ENCODE peak calls at places on chromosomes 5 and 9, in five cellular contexts. One of them, this sample, is unnamed.

GRCh38 chr5:53917095-53917494 is 356.7 kb downstream of the NDUFS4 start:
- DNase-seq in prostate gland: no peak
- DNase-seq in Peyer's patch: no peak
- DNase-seq in uterus: no peak
- DNase-seq in sigmoid colon: no peak
- DNase-seq in this sample: no peak

GRCh38 chr5:139696894-139697658 is 48.9 kb downstream of the CXXC5 start:
- DNase-seq in sigmoid colon: peak; percentile 91
- DNase-seq in prostate gland: peak; percentile 55
- DNase-seq in uterus: peak; percentile 82
- DNase-seq in Peyer's patch: peak; percentile 23
- DNase-seq in this sample: no peak

GRCh38 chr5:96537386-96537785 is 104.3 kb upstream of the PCSK1 start:
- DNase-seq in Peyer's patch: no peak
- DNase-seq in prostate gland: no peak
- DNase-seq in uterus: no peak
- DNase-seq in sigmoid colon: no peak
- DNase-seq in this sample: no peak

GRCh38 chr9:74804018-74804385 is 83.7 kb downstream of the TRPM6 start:
- DNase-seq in Peyer's patch: no peak
- DNase-seq in uterus: no peak
- DNase-seq in prostate gland: no peak
- DNase-seq in sigmoid colon: no peak
- DNase-seq in this sample: no peak

GRCh38 chr9:107039546-107039945 is 176.6 kb downstream of the ZNF462 start:
- DNase-seq in uterus: no peak
- DNase-seq in Peyer's patch: no peak
- DNase-seq in prostate gland: no peak
- DNase-seq in sigmoid colon: no peak
- DNase-seq in this sample: no peak

GRCh38 chr5:124736111-124736813 is 10.2 kb downstream of the ZNF608 start:
- DNase-seq in Peyer's patch: no peak
- DNase-seq in uterus: no peak
- DNase-seq in prostate gland: no peak
- DNase-seq in sigmoid colon: no peak
- DNase-seq in this sample: no peak

GRCh38 chr5:169827769-169828168 is 152.5 kb downstream of the INSYN2B start:
- DNase-seq in prostate gland: no peak
- DNase-seq in Peyer's patch: no peak
- DNase-seq in sigmoid colon: no peak
- DNase-seq in uterus: no peak
- DNase-seq in this sample: no peak

GRCh38 chr9:134221273-134222017 is 57.1 kb upstream of the RNU6ATAC start:
- DNase-seq in sigmoid colon: peak; percentile 59
- DNase-seq in prostate gland: no peak
- DNase-seq in uterus: no peak
- DNase-seq in Peyer's patch: no peak
- DNase-seq in this sample: peak; percentile 97

GRCh38 chr9:134293576-134294227 is 32.6 kb upstream of the RXRA start:
- DNase-seq in prostate gland: no peak
- DNase-seq in sigmoid colon: no peak
- DNase-seq in uterus: no peak
- DNase-seq in Peyer's patch: no peak
- DNase-seq in this sample: no peak

GRCh38 chr5:56270568-56271392 is 37.6 kb upstream of the ANKRD55 start:
- DNase-seq in prostate gland: peak; percentile 78
- DNase-seq in Peyer's patch: peak; percentile 74
- DNase-seq in uterus: peak; percentile 81
- DNase-seq in sigmoid colon: peak; percentile 89
- DNase-seq in this sample: peak; percentile 80

GRCh38 chr5:30040483-30041116 is 1152.9 kb upstream of the CDH6 start:
- DNase-seq in Peyer's patch: no peak
- DNase-seq in uterus: no peak
- DNase-seq in prostate gland: no peak
- DNase-seq in sigmoid colon: no peak
- DNase-seq in this sample: no peak

GRCh38 chr9:71602652-71603051 is 165.7 kb downstream of the CEMIP2 start:
- DNase-seq in Peyer's patch: no peak
- DNase-seq in prostate gland: no peak
- DNase-seq in sigmoid colon: no peak
- DNase-seq in uterus: no peak
- DNase-seq in this sample: no peak

GRCh38 chr5:104247260-104247659 is 684.7 kb upstream of the NUDT12 start:
- DNase-seq in Peyer's patch: no peak
- DNase-seq in sigmoid colon: no peak
- DNase-seq in prostate gland: no peak
- DNase-seq in uterus: no peak
- DNase-seq in this sample: no peak

GRCh38 chr9:121945281-121945680 is 147.8 kb downstream of the TTLL11 start:
- DNase-seq in sigmoid colon: no peak
- DNase-seq in Peyer's patch: no peak
- DNase-seq in uterus: no peak
- DNase-seq in prostate gland: no peak
- DNase-seq in this sample: no peak

GRCh38 chr9:114953917-114954316 is 23.5 kb upstream of the TNFSF8 start:
- DNase-seq in Peyer's patch: no peak
- DNase-seq in sigmoid colon: no peak
- DNase-seq in prostate gland: peak; percentile 60
- DNase-seq in uterus: peak; percentile 16
- DNase-seq in this sample: no peak

GRCh38 chr9:79111653-79112052 is 460.1 kb upstream of the TLE4 start:
- DNase-seq in prostate gland: no peak
- DNase-seq in Peyer's patch: no peak
- DNase-seq in uterus: no peak
- DNase-seq in sigmoid colon: no peak
- DNase-seq in this sample: no peak

GRCh38 chr5:114101153-114101552 is 260.7 kb upstream of the KCNN2 start:
- DNase-seq in sigmoid colon: no peak
- DNase-seq in Peyer's patch: no peak
- DNase-seq in prostate gland: peak; percentile 47
- DNase-seq in uterus: no peak
- DNase-seq in this sample: no peak
- TF ChIP-seq CTCF in sigmoid colon: no peak
- TF ChIP-seq CTCF in Peyer's patch: peak; percentile 39
- TF ChIP-seq CTCF in prostate gland: peak; percentile 11
- TF ChIP-seq CTCF in uterus: peak; percentile 10
- TF ChIP-seq CTCF in this sample: peak; percentile 32

DNA sequence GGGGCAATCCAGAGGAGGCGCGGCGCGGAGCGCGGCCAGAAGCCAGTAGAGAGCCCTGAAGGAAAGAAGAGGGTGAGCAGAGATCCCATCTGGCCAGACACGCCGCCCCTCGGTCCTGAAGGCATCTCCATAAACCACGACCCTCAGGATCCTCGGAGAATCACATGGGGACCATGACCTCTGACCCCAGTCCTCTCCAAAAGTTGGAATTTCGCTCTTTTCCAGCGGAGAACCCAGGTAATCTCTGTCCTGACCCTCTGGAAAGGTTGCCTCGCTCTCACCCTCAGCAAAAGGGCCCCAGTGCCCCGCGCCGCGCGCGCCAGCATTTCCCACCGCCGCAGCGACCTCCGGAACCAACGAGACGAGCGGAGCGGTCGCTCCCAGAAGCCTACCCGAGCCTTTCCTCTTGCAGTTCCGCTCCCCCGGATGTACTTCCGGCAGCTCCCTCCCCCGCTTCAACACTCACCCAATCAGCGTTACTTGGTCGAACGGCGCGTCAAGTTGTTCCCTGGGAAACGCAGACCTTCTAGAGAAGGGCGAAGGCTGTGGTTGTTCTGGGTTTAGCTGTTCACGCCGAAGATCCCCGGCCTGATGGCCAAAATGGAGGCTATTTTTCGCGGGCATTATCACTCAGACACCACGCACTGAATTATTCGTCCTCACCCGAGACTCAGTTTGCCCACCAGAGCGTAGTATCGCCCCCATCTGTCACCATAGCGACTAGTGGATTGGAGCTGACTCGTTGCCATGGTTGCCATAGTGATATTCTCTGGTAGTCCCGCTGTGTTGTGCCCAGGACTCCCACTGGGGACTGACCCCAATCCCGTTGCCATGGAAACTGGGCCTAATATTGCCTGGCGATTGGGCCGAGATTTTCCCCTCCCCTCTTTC is at the start of gene STOML2:
- DNase-seq in prostate gland: peak; percentile 95
- DNase-seq in Peyer's patch: peak; percentile 94
- DNase-seq in sigmoid colon: peak; percentile 98
- DNase-seq in uterus: peak; percentile 96
- DNase-seq in this sample: peak; percentile 96
- TF ChIP-seq POLR2A in prostate gland: peak; percentile 49
- TF ChIP-seq POLR2A in Peyer's patch: peak; percentile 57
- TF ChIP-seq POLR2A in sigmoid colon: peak; percentile 35
- TF ChIP-seq POLR2A in uterus: peak; percentile 47
- TF ChIP-seq POLR2A in this sample: peak; percentile 64

DNA sequence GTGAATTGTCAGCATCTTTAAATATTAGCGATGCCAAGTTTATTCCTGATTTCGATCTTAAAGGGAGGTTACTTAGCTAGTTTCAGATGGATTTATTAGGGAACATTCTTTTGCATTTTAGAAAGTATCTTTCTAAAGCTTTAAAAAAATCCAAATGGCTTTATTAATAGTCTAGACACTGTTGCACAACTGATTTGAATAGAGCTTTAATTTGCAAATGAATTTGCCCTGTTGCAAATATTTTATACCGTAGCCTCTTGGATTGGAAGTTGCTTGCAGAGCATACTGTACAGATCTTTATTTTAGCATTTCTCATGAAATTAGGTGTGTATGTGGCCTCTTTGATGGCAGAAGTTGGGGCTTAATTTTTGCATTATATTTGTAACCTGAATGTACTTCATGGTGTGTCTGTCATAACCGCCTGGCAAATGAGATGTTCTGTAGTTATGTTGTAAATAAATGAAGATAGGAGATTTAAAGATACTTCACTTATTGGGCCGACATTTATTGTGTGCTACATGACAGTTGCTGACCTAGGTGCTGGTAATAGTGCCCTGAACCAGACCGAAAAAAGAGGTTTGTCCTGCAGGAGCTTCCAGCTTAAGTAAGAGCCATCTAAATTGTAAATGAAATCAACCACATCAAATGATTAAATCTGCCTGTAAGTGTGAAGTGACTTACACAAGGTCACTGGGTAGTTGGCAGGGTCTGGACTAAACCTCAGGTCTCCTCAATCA is 1.8 kb downstream of the TCERG1 start:
- DNase-seq in sigmoid colon: no peak
- DNase-seq in uterus: no peak
- DNase-seq in Peyer's patch: no peak
- DNase-seq in prostate gland: no peak
- DNase-seq in this sample: no peak
- H3K27ac ChIP-seq in sigmoid colon: no peak overlapping the region
- H3K27ac ChIP-seq in uterus: no peak overlapping the region
- H3K27ac ChIP-seq in Peyer's patch: no peak overlapping the region
- H3K27ac ChIP-seq in prostate gland: no peak overlapping the region
- H3K27ac ChIP-seq in this sample: no peak overlapping the region

DNA sequence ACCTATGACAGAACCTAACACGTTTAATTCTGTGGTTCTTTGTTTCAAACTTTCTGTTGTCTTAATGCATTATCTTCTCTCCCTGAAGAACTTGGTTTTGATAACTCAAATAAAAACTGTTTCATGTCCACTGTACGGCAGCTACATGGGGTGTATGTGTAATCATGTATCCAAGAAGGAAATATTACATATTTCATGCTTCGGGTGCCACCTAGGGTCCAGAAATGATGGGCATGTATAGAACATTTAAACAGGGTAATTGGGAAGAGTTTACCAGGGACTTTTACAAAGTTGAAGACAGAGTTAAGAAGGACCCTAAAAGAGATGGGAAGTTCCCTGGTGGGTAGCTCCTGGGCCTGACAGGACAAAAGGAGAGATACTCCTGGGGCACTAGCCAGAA is 291.3 kb downstream of the FBXL7 start:
- DNase-seq in prostate gland: no peak
- DNase-seq in uterus: no peak
- DNase-seq in sigmoid colon: no peak
- DNase-seq in Peyer's patch: no peak
- DNase-seq in this sample: no peak
- TF ChIP-seq CTCF in prostate gland: no peak
- TF ChIP-seq CTCF in uterus: no peak
- TF ChIP-seq CTCF in sigmoid colon: no peak
- TF ChIP-seq CTCF in Peyer's patch: no peak
- TF ChIP-seq CTCF in this sample: no peak

DNA sequence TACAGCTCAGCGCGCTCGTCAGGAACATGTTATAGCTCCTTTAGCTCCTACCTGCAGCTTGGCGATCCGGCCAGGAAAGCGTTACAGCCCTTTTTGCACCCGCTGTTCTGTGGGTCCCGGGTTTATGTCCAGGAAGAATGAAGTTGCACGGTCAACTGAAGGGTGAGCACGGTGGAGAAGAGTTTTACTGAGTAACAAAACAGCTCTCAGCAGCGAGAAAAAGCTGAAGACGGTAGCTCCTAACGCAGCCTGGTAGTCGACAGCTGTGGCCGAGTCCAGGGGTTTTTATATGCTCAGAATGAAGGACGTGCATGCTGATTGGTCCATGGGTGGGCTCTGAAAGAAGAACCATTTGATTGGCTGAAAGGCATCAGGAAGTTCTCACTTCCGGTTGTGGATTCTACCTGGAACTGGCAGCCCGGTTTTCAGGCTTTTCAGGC is 1830.1 kb upstream of the NUDT12 start:
- DNase-seq in prostate gland: no peak
- DNase-seq in uterus: no peak
- DNase-seq in sigmoid colon: no peak
- DNase-seq in Peyer's patch: no peak
- DNase-seq in this sample: no peak
- TF ChIP-seq POLR2A in prostate gland: no peak
- TF ChIP-seq POLR2A in uterus: no peak
- TF ChIP-seq POLR2A in sigmoid colon: no peak
- TF ChIP-seq POLR2A in Peyer's patch: no peak
- TF ChIP-seq POLR2A in this sample: no peak